ENCODE peak calls at places on chromosomes 6 and 20, in five cellular contexts. Z, K, J, Q and O are unnamed samples.

GRCh38 chr20:61719691-61720347 is 345.9 kb downstream of the TAF4 start:
- DNase-seq in Z (no peak), K (no peak), J (no peak), Q (no peak), O (no peak)

GRCh38 chr6:4225207-4225872 is 90.0 kb upstream of the ECI2 start:
- DNase-seq in Z (no peak), K (no peak), J (no peak), Q (peak), O (no peak)

GRCh38 chr6:6884193-6884627 is 223.6 kb upstream of the RREB1 start:
- DNase-seq in Z (no peak), K (no peak), J (no peak), Q (no peak), O (no peak)

GRCh38 chr20:56859751-56860366 is 230.8 kb downstream of the TFAP2C start:
- DNase-seq in Z (no peak), K (no peak), J (no peak), Q (peak), O (no peak)

GRCh38 chr6:93985953-93986352 is 566.6 kb upstream of the EPHA7 start:
- DNase-seq in Z (no peak), K (no peak), J (no peak), Q (no peak), O (no peak)

GRCh38 chr20:19115581-19115980 is 96.9 kb upstream of the SLC24A3 start:
- DNase-seq in Z (no peak), K (no peak), J (no peak), Q (no peak), O (no peak)

GRCh38 chr20:1588869-1589460 is 30.8 kb downstream of the SIRPB1 start:
- DNase-seq in Z (no peak), K (no peak), J (no peak), Q (no peak), O (no peak)

GRCh38 chr6:11971154-11971553 is 41.0 kb upstream of the HIVEP1 start:
- DNase-seq in Z (no peak), K (no peak), J (no peak), Q (no peak), O (no peak)

GRCh38 chr6:113540491-113540890 is 316.7 kb upstream of the MARCKS start:
- DNase-seq in Z (no peak), K (no peak), J (no peak), Q (no peak), O (no peak)

GRCh38 chr20:63894358-63895201 is at the start of gene DNAJC5:
- DNase-seq in Z (peak), K (peak), J (peak), Q (peak), O (peak)

GRCh38 chr20:54219751-54220426 is 12.0 kb downstream of the PFDN4 start:
- DNase-seq in Z (no peak), K (no peak), J (no peak), Q (no peak), O (no peak)

GRCh38 chr20:45765980-45766379 is 25.7 kb downstream of the WFDC3 start:
- DNase-seq in Z (no peak), K (no peak), J (no peak), Q (no peak), O (no peak)

GRCh38 chr6:14055541-14055940 is 62.0 kb upstream of the CD83 start:
- DNase-seq in Z (no peak), K (no peak), J (no peak), Q (no peak), O (no peak)

GRCh38 chr20:62835931-62836861 is 19.3 kb downstream of the COL9A3 start:
- DNase-seq in Z (peak), K (peak), J (no peak), Q (peak), O (no peak)

GRCh38 chr20:63823691-63824311 is 7.3 kb downstream of the ZBTB46 start:
- DNase-seq in Z (peak), K (no peak), J (no peak), Q (peak), O (no peak)

GRCh38 chr6:110543106-110543505 is 66.7 kb upstream of the SLC22A16 start:
- DNase-seq in Z (no peak), K (no peak), J (no peak), Q (no peak), O (no peak)

GRCh38 chr6:108562503-108562993 is 1.8 kb downstream of the FOXO3 start:
- DNase-seq in Z (peak), K (peak), J (peak), Q (peak), O (no peak)

GRCh38 chr6:14276667-14277404 is 159.3 kb downstream of the CD83 start:
- DNase-seq in Z (no peak), K (no peak), J (no peak), Q (no peak), O (peak)

GRCh38 chr6:128230267-128230989 is 290.0 kb downstream of the PTPRK start:
- DNase-seq in Z (no peak), K (no peak), J (no peak), Q (no peak), O (no peak)

GRCh38 chr6:67009818-67010217 is 1302.8 kb upstream of the EYS start:
- DNase-seq in Z (no peak), K (no peak), J (no peak), Q (peak), O (no peak)
- TF ChIP-seq CTCF in Z (no peak), K (peak), J (no peak), Q (peak), O (no peak)

GRCh38 chr20:50152394-50153152 is 950 bp downstream of the PEDS1 start:
- DNase-seq in Z (peak), K (no peak), J (no peak), Q (no peak), O (no peak)
- TF ChIP-seq CTCF in Z (no peak), K (no peak), J (no peak), Q (no peak), O (no peak)

GRCh38 chr6:30829639-30830250 is 54.6 kb upstream of the DDR1 start:
- DNase-seq in Z (no peak), K (no peak), J (no peak), Q (no peak), O (no peak)
- TF ChIP-seq CTCF in Z (no peak), K (no peak), J (no peak), Q (no peak), O (no peak)

GRCh38 chr20:44217342-44218092 is 6.9 kb upstream of the OSER1 start:
- DNase-seq in Z (peak), K (peak), J (peak), Q (peak), O (peak)

GRCh38 chr20:44212792-44213191 is 2.2 kb upstream of the OSER1 start:
- DNase-seq in Z (no peak), K (no peak), J (no peak), Q (no peak), O (no peak)

GRCh38 chr20:44218441-44218840 is 7.9 kb upstream of the OSER1 start:
- DNase-seq in Z (no peak), K (no peak), J (no peak), Q (no peak), O (no peak)

GRCh38 chr20:44211177-44212039 is 837 bp upstream of the OSER1 start:
- DNase-seq in Z (peak), K (no peak), J (no peak), Q (no peak), O (peak)

DNA sequence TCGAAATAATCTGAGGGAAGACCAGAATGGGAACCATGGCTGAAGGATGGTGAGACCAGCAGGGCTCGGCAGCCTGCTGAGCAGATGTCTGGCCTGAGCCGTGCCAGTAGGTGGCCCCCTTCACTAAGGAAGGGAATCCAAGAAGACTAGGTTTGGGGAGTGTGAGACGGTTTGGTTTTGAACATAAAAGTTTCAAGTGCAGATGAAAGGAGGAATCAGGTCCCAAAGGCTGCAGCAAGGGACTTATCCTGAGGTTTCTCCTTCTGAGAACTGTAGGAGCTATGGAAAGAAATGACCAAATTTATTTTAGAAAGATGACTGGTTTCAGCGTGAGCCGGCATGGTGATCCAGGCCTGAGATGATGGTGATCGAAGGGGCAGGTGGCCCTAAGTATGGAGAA is 4.6 kb upstream of the OSER1 start:
- DNase-seq in Z (peak), K (peak), J (peak), Q (peak), O (peak)
- TF ChIP-seq CTCF in Z (peak), K (peak), J (peak), Q (peak), O (peak)

GRCh38 chr6:35736982-35737412 is at the start of gene ARMC12:
- DNase-seq in Z (no peak), K (no peak), J (no peak), Q (no peak), O (no peak)

GRCh38 chr6:35735452-35735851 is 1.4 kb upstream of the ARMC12 start:
- DNase-seq in Z (peak), K (no peak), J (no peak), Q (no peak), O (no peak)

GRCh38 chr6:35739645-35740517 is 3.0 kb downstream of the ARMC12 start:
- DNase-seq in Z (peak), K (no peak), J (no peak), Q (no peak), O (no peak)

GRCh38 chr6:35736293-35736894 is 438 bp upstream of the ARMC12 start:
- DNase-seq in Z (peak), K (peak), J (peak), Q (peak), O (peak)

DNA sequence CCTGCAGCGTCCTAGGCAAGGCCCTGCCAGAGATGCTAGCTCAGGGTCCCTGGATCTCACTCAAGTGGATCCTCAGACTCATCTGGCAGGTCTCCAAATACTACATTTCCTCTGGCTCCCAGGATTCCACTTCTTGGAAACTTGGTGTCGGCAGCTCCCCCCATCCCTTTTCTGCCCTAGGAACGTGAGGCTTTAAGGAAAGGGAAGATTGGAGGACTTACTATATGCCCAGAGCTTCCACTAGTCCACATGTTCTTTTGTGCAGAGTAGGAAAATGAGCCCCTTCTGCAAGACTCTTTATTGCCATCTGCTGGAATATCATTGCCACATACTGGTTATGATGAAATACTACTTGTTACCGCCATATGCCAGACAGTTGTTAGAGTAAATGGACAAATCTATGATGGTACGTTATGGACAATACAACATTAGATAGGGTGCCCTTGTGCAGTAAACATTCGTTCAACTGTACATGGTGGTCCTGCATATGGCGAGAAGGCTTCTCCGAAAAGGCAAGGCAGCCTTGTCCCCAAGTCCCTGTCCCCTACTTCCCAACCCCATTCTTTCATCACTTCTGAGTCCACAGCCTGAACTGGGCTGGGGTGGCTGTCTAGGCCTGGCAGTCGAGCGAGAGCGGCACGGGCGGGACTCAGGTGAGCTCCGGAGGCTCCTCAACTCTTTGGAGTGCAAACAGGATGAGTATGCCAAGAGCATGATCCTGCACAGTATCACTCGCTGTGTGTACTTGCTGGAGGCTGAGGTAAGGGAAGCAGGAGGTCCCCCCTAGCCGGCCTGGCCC is 780 bp downstream of the ARMC12 start:
- DNase-seq in Z (peak), K (no peak), J (no peak), Q (no peak), O (peak)
- TF ChIP-seq CTCF in Z (peak), K (peak), J (peak), Q (peak), O (peak)

DNA sequence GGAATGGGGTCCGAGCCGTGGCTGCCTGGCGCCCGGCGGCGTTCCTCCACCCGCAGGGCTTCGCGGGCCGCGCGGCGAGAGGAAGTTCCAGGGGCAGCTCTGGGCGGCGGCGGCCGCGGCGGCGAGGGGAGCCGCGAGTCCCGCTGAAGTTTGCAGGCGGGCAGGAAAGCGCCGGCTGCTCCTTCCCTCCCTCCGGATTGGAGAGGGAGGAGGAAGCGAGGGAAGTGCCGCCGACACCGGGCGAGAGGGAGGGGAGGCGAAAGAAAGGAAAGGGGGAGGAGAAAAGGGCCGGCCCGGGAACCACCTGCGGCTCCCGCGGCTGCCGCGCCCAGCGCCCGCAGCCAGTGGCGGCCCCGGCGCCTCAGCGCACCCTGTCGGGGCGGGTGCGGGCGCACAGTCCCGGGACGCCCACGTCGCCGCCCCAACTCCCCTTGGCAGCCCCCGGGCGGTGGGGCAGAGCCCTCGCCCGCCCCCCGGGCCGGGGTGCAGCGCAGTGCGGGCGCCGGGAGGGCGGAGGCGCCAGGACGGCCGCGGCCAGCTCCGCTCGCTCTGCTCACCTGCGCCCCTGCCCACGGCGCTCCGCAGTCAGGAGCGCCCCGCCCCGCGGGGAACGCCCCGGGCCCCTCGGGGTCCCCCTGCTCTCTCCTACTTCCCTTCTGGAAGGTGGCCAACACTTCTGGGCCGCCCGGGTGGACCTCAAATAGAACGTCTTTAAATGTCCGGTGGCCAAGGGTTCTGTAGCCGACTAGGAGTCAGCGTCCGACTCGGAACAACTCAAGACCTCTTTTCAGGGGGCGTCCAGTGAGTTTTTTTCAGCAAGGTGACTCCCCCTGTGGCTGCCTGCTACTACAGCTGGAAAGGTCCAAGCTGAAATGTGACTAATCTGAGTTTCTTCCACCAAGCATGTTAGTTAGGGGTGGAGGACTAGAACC is 80.3 kb upstream of the CCDC28A start:
- DNase-seq in Z (peak), K (peak), J (peak), Q (peak), O (peak)
- TF ChIP-seq CTCF in Z (no peak), K (no peak), J (peak), Q (no peak), O (no peak)

DNA sequence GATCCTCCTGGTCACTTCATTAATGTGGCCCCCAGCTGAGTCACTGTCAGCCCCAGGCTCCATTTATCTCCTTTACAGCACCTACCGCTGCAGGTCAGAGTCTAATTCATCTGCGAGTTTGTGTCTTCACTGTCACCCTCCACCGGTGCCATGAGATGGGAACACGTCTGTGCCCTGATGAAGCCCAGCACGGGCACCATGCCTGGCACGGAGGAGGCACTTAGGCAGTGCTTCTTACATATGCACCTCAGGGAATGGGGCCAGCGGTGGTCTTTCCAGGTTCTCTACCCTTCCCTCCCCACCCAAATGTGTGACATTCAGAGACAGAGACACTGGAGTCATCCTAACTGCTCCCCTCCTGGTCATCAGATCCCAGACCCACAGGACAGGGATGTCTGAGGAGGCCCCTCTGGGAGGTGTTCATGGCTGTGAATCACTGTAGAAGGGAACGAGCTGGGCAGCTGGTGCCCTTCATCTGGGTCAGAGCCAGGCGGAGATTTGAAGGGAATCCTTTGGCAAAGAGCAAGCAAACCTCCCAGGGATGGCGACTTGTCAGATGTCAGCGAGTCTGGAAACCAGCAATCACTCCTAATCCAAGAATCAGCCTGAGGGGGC is 364.6 kb downstream of the PREX1 start:
- DNase-seq in Z (no peak), K (no peak), J (no peak), Q (no peak), O (no peak)
- TF ChIP-seq CTCF in Z (no peak), K (no peak), J (no peak), Q (no peak), O (no peak)

GRCh38 chr20:51013577-51014330 is 9.2 kb downstream of the KCNG1 start:
- DNase-seq in Z (no peak), K (no peak), J (no peak), Q (no peak), O (no peak)

GRCh38 chr20:51017313-51017712 is 5.6 kb downstream of the KCNG1 start:
- DNase-seq in Z (no peak), K (no peak), J (no peak), Q (no peak), O (no peak)

GRCh38 chr20:51016521-51016920 is 6.4 kb downstream of the KCNG1 start:
- DNase-seq in Z (no peak), K (no peak), J (no peak), Q (no peak), O (no peak)

GRCh38 chr20:51012357-51012756 is 10.6 kb downstream of the KCNG1 start:
- DNase-seq in Z (no peak), K (no peak), J (no peak), Q (no peak), O (no peak)

GRCh38 chr20:51014797-51015722 is 7.8 kb downstream of the KCNG1 start:
- DNase-seq in Z (peak), K (peak), J (no peak), Q (peak), O (peak)
- TF ChIP-seq CTCF in Z (peak), K (peak), J (peak), Q (peak), O (peak)

GRCh38 chr6:169177516-169178196 is 76.0 kb downstream of the THBS2 start:
- DNase-seq in Z (no peak), K (no peak), J (no peak), Q (no peak), O (no peak)
- TF ChIP-seq CTCF in Z (no peak), K (no peak), J (no peak), Q (no peak), O (no peak)

GRCh38 chr6:62775427-62776022 is 435.7 kb upstream of the FKBP1C start:
- DNase-seq in Z (peak), K (no peak), J (no peak), Q (no peak), O (peak)
- TF ChIP-seq CTCF in Z (peak), K (peak), J (peak), Q (peak), O (peak)